ENCODE peak calls at places on chromosomes 13 and 19, in four cellular contexts. One of them, this sample, is unnamed.

GRCh38 chr19:56874530-56874929 is 34.0 kb upstream of the PEG3 start:
- DNase-seq in transverse colon: no peak
- DNase-seq in cardiac fibroblast: no peak
- DNase-seq in heart right ventricle: no peak
- DNase-seq in this sample: no peak

GRCh38 chr19:6580313-6580712 is 10.6 kb downstream of the CD70 start:
- DNase-seq in cardiac fibroblast: peak
- DNase-seq in heart right ventricle: no peak
- DNase-seq in transverse colon: no peak
- DNase-seq in this sample: no peak

GRCh38 chr13:106373304-106373988 is 162.0 kb downstream of the EFNB2 start:
- DNase-seq in heart right ventricle: no peak
- DNase-seq in transverse colon: no peak
- DNase-seq in cardiac fibroblast: no peak
- DNase-seq in this sample: no peak

GRCh38 chr19:46068345-46069258 is 27.8 kb upstream of the IGFL4 start:
- DNase-seq in heart right ventricle: no peak
- DNase-seq in cardiac fibroblast: peak
- DNase-seq in transverse colon: peak
- DNase-seq in this sample: peak

GRCh38 chr13:66660013-66660804 is 569.9 kb downstream of the PCDH9 start:
- DNase-seq in transverse colon: no peak
- DNase-seq in heart right ventricle: no peak
- DNase-seq in cardiac fibroblast: peak
- DNase-seq in this sample: no peak

GRCh38 chr13:45136741-45137500 is 16.6 kb downstream of the GTF2F2 start:
- DNase-seq in cardiac fibroblast: no peak
- DNase-seq in transverse colon: no peak
- DNase-seq in heart right ventricle: no peak
- DNase-seq in this sample: no peak

GRCh38 chr13:45717324-45717723 is 15.2 kb downstream of the CBY2 start:
- DNase-seq in transverse colon: no peak
- DNase-seq in heart right ventricle: no peak
- DNase-seq in cardiac fibroblast: no peak
- DNase-seq in this sample: no peak

GRCh38 chr19:18764591-18765051 is 26.5 kb downstream of the COMP start:
- DNase-seq in transverse colon: no peak
- DNase-seq in cardiac fibroblast: no peak
- DNase-seq in heart right ventricle: no peak
- DNase-seq in this sample: no peak

GRCh38 chr13:111920932-111921705 is 145.8 kb upstream of the SOX1 start:
- DNase-seq in heart right ventricle: no peak
- DNase-seq in transverse colon: no peak
- DNase-seq in cardiac fibroblast: no peak
- DNase-seq in this sample: no peak

GRCh38 chr13:29529755-29530154 is 65.7 kb downstream of the SLC7A1 start:
- DNase-seq in transverse colon: no peak
- DNase-seq in heart right ventricle: no peak
- DNase-seq in cardiac fibroblast: no peak
- DNase-seq in this sample: no peak

GRCh38 chr13:25992076-25992475 is 59.7 kb downstream of the SHISA2 start:
- DNase-seq in cardiac fibroblast: peak
- DNase-seq in heart right ventricle: no peak
- DNase-seq in transverse colon: no peak
- DNase-seq in this sample: no peak

GRCh38 chr19:3163230-3163886 is 15.2 kb upstream of the S1PR4 start:
- DNase-seq in transverse colon: peak
- DNase-seq in cardiac fibroblast: peak
- DNase-seq in heart right ventricle: peak
- DNase-seq in this sample: peak

GRCh38 chr19:7808108-7808507 is 21.9 kb upstream of the EVI5L start:
- DNase-seq in transverse colon: no peak
- DNase-seq in cardiac fibroblast: no peak
- DNase-seq in heart right ventricle: no peak
- DNase-seq in this sample: no peak

GRCh38 chr19:17605761-17606745 is 50.6 kb downstream of the COLGALT1 start:
- DNase-seq in cardiac fibroblast: peak
- DNase-seq in heart right ventricle: peak
- DNase-seq in transverse colon: peak
- DNase-seq in this sample: peak

GRCh38 chr13:31756346-31756745 is 17.0 kb downstream of the RXFP2 start:
- DNase-seq in cardiac fibroblast: peak
- DNase-seq in heart right ventricle: no peak
- DNase-seq in transverse colon: no peak
- DNase-seq in this sample: no peak

GRCh38 chr13:18943721-18944391 is 237.8 kb downstream of the TUBA3C start:
- DNase-seq in transverse colon: no peak
- DNase-seq in heart right ventricle: no peak
- DNase-seq in cardiac fibroblast: no peak
- DNase-seq in this sample: no peak

GRCh38 chr19:32200312-32201038 is 144.9 kb upstream of the ZNF507 start:
- DNase-seq in transverse colon: no peak
- DNase-seq in heart right ventricle: peak
- DNase-seq in cardiac fibroblast: no peak
- DNase-seq in this sample: no peak

GRCh38 chr13:24228852-24229458 is 68.4 kb downstream of the SPATA13 start:
- DNase-seq in cardiac fibroblast: peak
- DNase-seq in heart right ventricle: no peak
- DNase-seq in transverse colon: no peak
- DNase-seq in this sample: peak

GRCh38 chr19:1473056-1473400 is 6.0 kb downstream of the C19orf25 start:
- DNase-seq in transverse colon: no peak
- DNase-seq in cardiac fibroblast: no peak
- DNase-seq in heart right ventricle: no peak
- DNase-seq in this sample: no peak

GRCh38 chr13:106029901-106030300 is 505.6 kb downstream of the EFNB2 start:
- DNase-seq in heart right ventricle: no peak
- DNase-seq in transverse colon: no peak
- DNase-seq in cardiac fibroblast: no peak
- DNase-seq in this sample: no peak

GRCh38 chr19:31232220-31232619 is 117.0 kb downstream of the TSHZ3 start:
- DNase-seq in cardiac fibroblast: peak
- DNase-seq in heart right ventricle: no peak
- DNase-seq in transverse colon: no peak
- DNase-seq in this sample: no peak

GRCh38 chr19:51093066-51093465 is 10.4 kb upstream of the KLK14 start:
- DNase-seq in heart right ventricle: no peak
- DNase-seq in transverse colon: no peak
- DNase-seq in cardiac fibroblast: no peak
- DNase-seq in this sample: no peak

GRCh38 chr19:7267792-7268736 is 26.1 kb downstream of the INSR start:
- DNase-seq in transverse colon: peak
- DNase-seq in heart right ventricle: no peak
- DNase-seq in cardiac fibroblast: no peak
- DNase-seq in this sample: no peak

GRCh38 chr13:49058761-49059160 is 83.0 kb downstream of the FNDC3A start:
- DNase-seq in transverse colon: no peak
- DNase-seq in heart right ventricle: no peak
- DNase-seq in cardiac fibroblast: no peak
- DNase-seq in this sample: no peak

GRCh38 chr13:34026308-34026707 is 208.4 kb downstream of the RFC3 start:
- DNase-seq in cardiac fibroblast: no peak
- DNase-seq in transverse colon: no peak
- DNase-seq in heart right ventricle: no peak
- DNase-seq in this sample: no peak

GRCh38 chr13:21676611-21677021 is 5.7 kb downstream of the FGF9 start:
- DNase-seq in cardiac fibroblast: no peak
- DNase-seq in heart right ventricle: no peak
- DNase-seq in transverse colon: peak
- DNase-seq in this sample: no peak

DNA sequence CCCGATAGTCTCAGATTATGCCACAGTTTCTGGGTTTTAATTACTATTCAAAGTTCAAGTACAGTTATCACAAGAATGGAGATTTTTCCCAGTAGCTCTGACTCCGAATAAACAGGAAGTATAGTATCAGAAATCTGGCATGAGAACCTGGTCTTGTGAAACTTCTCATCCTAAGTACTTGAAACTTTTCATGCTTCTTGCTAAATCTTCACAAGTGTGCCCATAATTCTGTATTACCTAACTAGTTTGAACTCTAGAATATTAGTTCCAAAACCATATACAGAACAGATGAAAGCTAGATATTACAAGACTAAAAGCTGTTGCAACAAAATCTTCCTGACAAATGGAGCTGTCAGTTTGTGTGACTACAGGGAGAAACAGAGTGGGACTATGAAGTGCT is 70.5 kb upstream of the CSNK1A1L start:
- DNase-seq in cardiac fibroblast: peak
- DNase-seq in transverse colon: no peak
- DNase-seq in heart right ventricle: no peak
- DNase-seq in this sample: no peak
- H3K4me3 ChIP-seq in cardiac fibroblast: no peak
- H3K4me3 ChIP-seq in transverse colon: no peak
- H3K4me3 ChIP-seq in heart right ventricle: no peak
- H3K4me3 ChIP-seq in this sample: no peak

GRCh38 chr19:10699650-10700335 is 1.4 kb upstream of the QTRT1 start:
- DNase-seq in transverse colon: peak
- DNase-seq in cardiac fibroblast: peak
- DNase-seq in heart right ventricle: no peak
- DNase-seq in this sample: peak

GRCh38 chr19:10692673-10693264 is 8.5 kb upstream of the QTRT1 start:
- DNase-seq in transverse colon: no peak
- DNase-seq in cardiac fibroblast: no peak
- DNase-seq in heart right ventricle: no peak
- DNase-seq in this sample: no peak

GRCh38 chr19:10694706-10695105 is 6.5 kb upstream of the QTRT1 start:
- DNase-seq in cardiac fibroblast: no peak
- DNase-seq in heart right ventricle: no peak
- DNase-seq in transverse colon: no peak
- DNase-seq in this sample: no peak

GRCh38 chr19:10691883-10692282 is 9.4 kb upstream of the QTRT1 start:
- DNase-seq in heart right ventricle: no peak
- DNase-seq in cardiac fibroblast: no peak
- DNase-seq in transverse colon: no peak
- DNase-seq in this sample: no peak

DNA sequence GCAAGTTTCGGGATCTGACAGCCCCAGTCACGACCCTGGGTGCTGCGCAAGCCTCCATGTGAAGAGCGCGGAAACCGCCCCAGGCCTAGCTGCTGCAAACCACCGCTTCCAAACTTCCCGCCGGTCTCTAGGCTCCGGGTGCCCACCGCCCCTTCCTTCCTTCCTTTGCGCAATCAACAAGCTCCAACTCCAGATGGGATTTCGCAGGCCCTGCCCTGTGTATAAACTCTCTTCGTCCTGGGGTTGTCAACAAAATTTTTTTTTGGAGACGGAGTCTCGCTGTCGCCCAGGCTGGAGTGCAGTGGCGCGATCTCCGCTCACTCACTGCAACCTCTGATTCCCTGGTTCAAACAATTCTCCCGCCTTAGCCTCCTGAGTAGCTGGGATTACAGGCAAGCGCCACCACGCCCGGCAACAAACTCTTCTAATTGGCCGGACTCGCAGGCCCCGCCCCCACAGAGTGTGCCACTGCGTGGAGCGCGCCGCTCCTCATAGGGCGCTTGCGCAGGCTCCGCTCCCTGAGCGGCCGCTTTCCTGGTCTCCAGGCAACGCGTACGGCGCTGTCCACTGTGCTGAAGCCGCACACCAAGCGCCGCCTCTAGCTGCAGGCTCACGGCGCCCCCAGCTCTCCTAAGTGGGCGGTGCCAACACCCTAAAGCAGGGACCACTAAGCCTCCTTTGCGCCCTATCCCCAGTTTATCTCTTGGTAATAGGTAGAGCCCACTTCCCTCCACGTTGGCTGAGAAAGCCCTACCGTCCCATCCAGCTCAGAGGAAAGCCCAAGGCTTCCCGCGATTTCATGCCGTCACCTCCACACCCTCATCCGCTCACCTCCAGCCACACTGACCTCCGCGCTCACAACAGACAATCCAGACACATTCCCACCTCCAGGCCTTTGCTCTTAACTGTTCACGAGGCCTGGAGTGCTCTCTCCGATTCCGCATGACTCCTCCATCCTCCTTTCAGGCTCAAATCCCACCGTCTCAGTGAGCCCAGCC is 5.5 kb upstream of the QTRT1 start:
- DNase-seq in cardiac fibroblast: peak
- DNase-seq in heart right ventricle: peak
- DNase-seq in transverse colon: peak
- DNase-seq in this sample: peak
- H3K4me3 ChIP-seq in cardiac fibroblast: peak
- H3K4me3 ChIP-seq in heart right ventricle: peak
- H3K4me3 ChIP-seq in transverse colon: peak
- H3K4me3 ChIP-seq in this sample: no peak

DNA sequence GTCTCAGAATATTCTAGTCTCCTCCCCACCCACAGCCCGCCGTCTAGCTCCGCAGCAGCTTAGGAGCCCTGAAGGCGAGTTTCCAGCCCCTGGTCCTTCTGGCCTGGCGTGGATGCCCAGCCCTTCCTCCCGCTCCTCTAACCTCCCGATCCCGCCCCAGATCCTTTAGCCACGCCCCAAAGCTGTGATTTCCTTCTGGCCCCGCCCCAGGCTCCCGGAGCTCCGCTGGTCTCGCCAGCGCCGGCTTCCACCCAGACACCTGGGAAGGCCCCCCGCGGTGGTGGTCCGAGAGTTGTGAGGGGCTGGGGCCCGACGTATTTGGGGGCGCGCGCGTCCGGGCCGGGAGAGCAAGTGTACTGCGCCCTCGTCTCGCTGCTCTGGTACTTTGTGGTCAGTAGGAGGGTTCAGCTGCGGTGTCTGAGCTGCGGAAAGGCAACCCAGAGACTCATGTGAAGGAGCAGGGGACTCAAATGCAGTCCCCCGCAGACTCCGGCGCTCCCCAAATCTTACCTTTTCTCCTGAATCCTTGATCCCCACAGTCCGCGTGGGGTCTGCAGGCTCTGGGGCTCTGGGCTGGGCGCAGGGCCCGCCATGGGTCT is at the start of gene CGB7:
- DNase-seq in cardiac fibroblast: peak
- DNase-seq in transverse colon: peak
- DNase-seq in heart right ventricle: peak
- DNase-seq in this sample: peak
- H3K4me3 ChIP-seq in cardiac fibroblast: peak
- H3K4me3 ChIP-seq in transverse colon: peak
- H3K4me3 ChIP-seq in heart right ventricle: peak
- H3K4me3 ChIP-seq in this sample: peak

DNA sequence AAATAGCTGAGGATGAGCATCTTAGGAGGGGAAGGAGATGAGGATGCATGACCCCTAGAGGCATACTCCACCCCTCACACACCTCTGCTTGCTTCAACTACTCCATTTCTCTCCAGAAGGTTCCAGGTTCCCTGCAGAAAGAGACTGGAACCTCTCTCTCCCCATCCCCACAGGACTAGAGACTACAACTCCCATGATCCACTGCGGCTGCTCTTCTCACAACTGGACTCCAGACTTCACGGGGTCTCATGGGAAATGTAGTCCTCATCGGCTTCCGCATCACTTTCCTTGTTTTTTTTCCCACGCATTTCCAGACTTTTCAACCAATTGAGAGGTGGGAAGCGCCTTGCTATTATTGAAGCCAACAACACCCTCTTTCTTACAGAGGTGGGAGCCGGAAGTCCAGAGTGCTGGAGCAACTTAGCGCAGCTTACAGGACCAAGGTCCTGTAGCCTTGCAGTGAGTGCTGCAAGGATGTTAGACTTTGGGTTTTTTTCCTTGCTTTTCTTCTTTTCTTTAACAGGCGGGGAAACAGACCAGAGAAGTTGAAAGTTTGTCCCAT is 13.9 kb upstream of the CACNG6 start:
- DNase-seq in heart right ventricle: peak
- DNase-seq in transverse colon: peak
- DNase-seq in cardiac fibroblast: peak
- DNase-seq in this sample: peak
- H3K4me3 ChIP-seq in heart right ventricle: peak
- H3K4me3 ChIP-seq in transverse colon: peak
- H3K4me3 ChIP-seq in cardiac fibroblast: peak
- H3K4me3 ChIP-seq in this sample: peak

GRCh38 chr13:97371486-97372109 is 62.4 kb upstream of the RAP2A start:
- DNase-seq in heart right ventricle: no peak
- DNase-seq in cardiac fibroblast: no peak
- DNase-seq in transverse colon: no peak
- DNase-seq in this sample: no peak
- H3K4me3 ChIP-seq in heart right ventricle: no peak
- H3K4me3 ChIP-seq in cardiac fibroblast: no peak
- H3K4me3 ChIP-seq in transverse colon: no peak
- H3K4me3 ChIP-seq in this sample: no peak